ENCODE peak calls at places on chromosome 4, in five cellular contexts. I is mammary epithelial cell; L is tibial nerve; M is CD8-positive, alpha-beta memory T cell; G is stomach. V is an unnamed sample.

GRCh38 chr4:154545689-154546088 is 4.5 kb downstream of the PLRG1 start:
- DNase-seq in G (no peak), L (no peak), I (no peak), M (no peak), V (no peak)

GRCh38 chr4:67575232-67575888 is 16.8 kb downstream of the STAP1 start:
- DNase-seq in G (no peak), L (no peak), I (no peak), M (no peak), V (no peak)

GRCh38 chr4:100430441-100430840 is 87.4 kb downstream of the EMCN start:
- DNase-seq in L (no peak), M (no peak), I (no peak), G (no peak), V (no peak)

GRCh38 chr4:13182136-13182535 is 302.0 kb downstream of the RAB28 start:
- DNase-seq in G (no peak), I (no peak), M (no peak), L (no peak), V (no peak)

GRCh38 chr4:90318208-90318607 is 191.0 kb downstream of the CCSER1 start:
- DNase-seq in I (peak; percentile 70), M (no peak), G (no peak), L (no peak), V (no peak)

GRCh38 chr4:82275431-82276423 is 98.1 kb downstream of the HNRNPD start:
- DNase-seq in M (no peak), G (no peak), L (no peak), I (peak; percentile 63), V (no peak)

GRCh38 chr4:7390906-7391636 is 43.7 kb downstream of the PSAPL1 start:
- DNase-seq in G (peak; percentile 18), L (no peak), I (no peak), M (no peak), V (no peak)

GRCh38 chr4:86594559-86595425 is 677 bp downstream of the PTPN13 start:
- DNase-seq in G (peak; percentile 32), L (peak; percentile 44), I (peak; percentile 66), M (peak; percentile 7), V (peak; percentile 45)

GRCh38 chr4:171985129-171985528 is 171.9 kb downstream of the GALNTL6 start:
- DNase-seq in L (no peak), G (no peak), I (peak; percentile 5), M (no peak), V (no peak)

GRCh38 chr4:70511365-70511764 is 7.0 kb upstream of the AMTN start:
- DNase-seq in M (no peak), L (no peak), G (no peak), I (no peak), V (no peak)

GRCh38 chr4:113969935-113970334 is 9.5 kb downstream of the ARSJ start:
- DNase-seq in I (peak; percentile 27), L (no peak), M (no peak), G (no peak), V (no peak)

GRCh38 chr4:45944000-45944399 is 179.9 kb downstream of the GABRG1 start:
- DNase-seq in I (peak; percentile 5), L (no peak), M (no peak), G (no peak), V (no peak)

GRCh38 chr4:177596035-177596434 is 153.8 kb upstream of the AGA start:
- DNase-seq in M (no peak), L (no peak), G (no peak), I (peak; percentile 83), V (no peak)

GRCh38 chr4:18209448-18209847 is 187.9 kb upstream of the LCORL start:
- DNase-seq in M (no peak), G (no peak), L (no peak), I (no peak), V (no peak)

GRCh38 chr4:7753931-7754465 is 185.7 kb downstream of the AFAP1 start:
- DNase-seq in M (no peak), L (no peak), I (no peak), G (no peak), V (no peak)

GRCh38 chr4:17623451-17624001 is 9.1 kb downstream of the MED28 start:
- DNase-seq in M (no peak), I (no peak), L (no peak), G (no peak), V (no peak)

GRCh38 chr4:73815145-73815544 is 21.3 kb upstream of the CXCL6 start:
- DNase-seq in M (no peak), I (peak; percentile 71), L (no peak), G (no peak), V (no peak)

GRCh38 chr4:80806472-80806871 is 224.0 kb upstream of the BMP3 start:
- DNase-seq in I (no peak), L (no peak), M (no peak), G (no peak), V (no peak)

GRCh38 chr4:62243895-62244294 is 1043.8 kb downstream of the ADGRL3 start:
- DNase-seq in L (no peak), G (no peak), I (no peak), M (no peak), V (no peak)

GRCh38 chr4:123421227-123421941 is 24.8 kb downstream of the SPRY1 start:
- DNase-seq in M (peak; percentile 21), I (no peak), L (no peak), G (no peak), V (no peak)

GRCh38 chr4:87677731-87678130 is 27.7 kb downstream of the DMP1 start:
- DNase-seq in M (no peak), G (no peak), L (peak; percentile 49), I (no peak), V (peak; percentile 37)

GRCh38 chr4:5783486-5783885 is 72.5 kb downstream of the EVC start:
- DNase-seq in L (no peak), M (no peak), G (no peak), I (no peak), V (no peak)

GRCh38 chr4:184473265-184473514 is 1.2 kb downstream of the IRF2 start:
- DNase-seq in I (no peak), G (no peak), L (no peak), M (no peak), V (no peak)

GRCh38 chr4:136241221-136241986 is 1290.9 kb downstream of the PCDH18 start:
- DNase-seq in M (no peak), I (peak; percentile 2), G (no peak), L (no peak), V (no peak)

GRCh38 chr4:78323439-78323838 is 228.1 kb upstream of the ANXA3 start:
- DNase-seq in L (no peak), I (no peak), M (no peak), G (no peak), V (no peak)

GRCh38 chr4:182188622-182189021 is 54.6 kb upstream of the TENM3 start:
- DNase-seq in L (no peak), I (peak; percentile 61), G (no peak), M (no peak), V (no peak)

GRCh38 chr4:140691369-140691768 is 64.8 kb downstream of the TBC1D9 start:
- DNase-seq in G (no peak), I (peak; percentile 14), L (peak; percentile 48), M (no peak), V (no peak)

GRCh38 chr4:14022428-14022827 is 394.9 kb upstream of the BOD1L1 start:
- DNase-seq in I (peak; percentile 13), L (no peak), M (no peak), G (no peak), V (no peak)

GRCh38 chr4:25702848-25703247 is 47.2 kb downstream of the SLC34A2 start:
- DNase-seq in I (peak; percentile 9), G (no peak), L (peak; percentile 23), M (no peak), V (peak; percentile 63)

GRCh38 chr4:96102541-96103018 is 262.7 kb downstream of the PDHA2 start:
- DNase-seq in G (no peak), L (no peak), I (peak; percentile 69), M (no peak), V (no peak)

GRCh38 chr4:130056286-130056685 is 960.3 kb downstream of the C4orf33 start:
- DNase-seq in M (no peak), L (no peak), G (no peak), I (no peak), V (no peak)

GRCh38 chr4:60403986-60404385 is 796.1 kb upstream of the ADGRL3 start:
- DNase-seq in G (no peak), L (no peak), M (no peak), I (no peak), V (no peak)

DNA sequence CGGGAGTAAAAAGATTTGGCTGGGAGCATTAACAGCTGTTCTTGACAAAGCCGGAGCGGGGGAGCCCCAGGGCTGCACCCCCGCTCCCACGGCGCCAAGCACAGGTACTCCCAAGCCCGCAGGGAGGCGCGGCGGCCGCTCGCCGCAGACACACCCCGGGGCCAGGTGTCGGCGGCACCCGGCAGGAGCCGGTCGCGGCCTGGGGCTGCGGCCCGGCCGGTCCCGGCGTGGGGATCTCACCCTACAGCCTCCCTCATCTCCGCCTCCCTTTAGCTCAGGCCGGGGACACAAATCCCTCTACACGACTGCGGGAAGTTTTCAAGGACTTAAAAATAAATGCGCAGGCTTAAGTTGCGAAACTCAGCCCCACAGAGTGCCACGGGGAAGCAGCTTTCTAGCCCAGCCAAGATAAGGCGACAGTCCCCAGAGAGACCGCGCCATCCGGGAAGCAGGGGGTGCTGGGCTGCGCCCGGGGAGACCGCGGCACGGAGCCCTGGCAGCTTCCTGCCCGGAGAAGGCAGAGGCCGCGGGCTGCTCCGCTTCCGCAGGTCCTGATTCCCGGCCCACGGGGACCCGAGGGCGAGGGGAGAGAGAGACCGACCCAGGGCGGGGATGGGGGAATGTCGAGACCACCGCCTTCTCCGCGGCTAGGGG is 473 bp downstream of the SH3RF1 start:
- DNase-seq in I (peak; percentile 71), L (peak; percentile 23), M (no peak), G (peak; percentile 71), V (peak; percentile 78)
- H3K4me1 ChIP-seq in I (peaks cover 26% of the 10 kb centered on the region), L (peaks cover 7% of the 10 kb centered on the region), M (peaks cover 5% of the 10 kb centered on the region), G (peaks cover 39% of the 10 kb centered on the region), V (peaks cover 2% of the 10 kb centered on the region)

GRCh38 chr4:48127882-48128394 is 6.1 kb downstream of the TXK start:
- DNase-seq in L (peak; percentile 43), M (peak; percentile 57), G (peak; percentile 57), I (peak; percentile 93), V (peak; percentile 70)
- H3K4me3 ChIP-seq in L (no peak overlapping the region), M (peak overlapping the region; percentile 37), G (no peak overlapping the region), I (peak overlapping the region; percentile 2), V (no peak overlapping the region)

GRCh38 chr4:16005671-16006070 is 42.7 kb upstream of the FGFBP2 start:
- DNase-seq in I (no peak), M (no peak), G (no peak), L (no peak), V (no peak)
- H3K27ac ChIP-seq in I (no peak overlapping the region), M (no peak overlapping the region), G (no peak overlapping the region), L (no peak overlapping the region), V (no peak overlapping the region)

DNA sequence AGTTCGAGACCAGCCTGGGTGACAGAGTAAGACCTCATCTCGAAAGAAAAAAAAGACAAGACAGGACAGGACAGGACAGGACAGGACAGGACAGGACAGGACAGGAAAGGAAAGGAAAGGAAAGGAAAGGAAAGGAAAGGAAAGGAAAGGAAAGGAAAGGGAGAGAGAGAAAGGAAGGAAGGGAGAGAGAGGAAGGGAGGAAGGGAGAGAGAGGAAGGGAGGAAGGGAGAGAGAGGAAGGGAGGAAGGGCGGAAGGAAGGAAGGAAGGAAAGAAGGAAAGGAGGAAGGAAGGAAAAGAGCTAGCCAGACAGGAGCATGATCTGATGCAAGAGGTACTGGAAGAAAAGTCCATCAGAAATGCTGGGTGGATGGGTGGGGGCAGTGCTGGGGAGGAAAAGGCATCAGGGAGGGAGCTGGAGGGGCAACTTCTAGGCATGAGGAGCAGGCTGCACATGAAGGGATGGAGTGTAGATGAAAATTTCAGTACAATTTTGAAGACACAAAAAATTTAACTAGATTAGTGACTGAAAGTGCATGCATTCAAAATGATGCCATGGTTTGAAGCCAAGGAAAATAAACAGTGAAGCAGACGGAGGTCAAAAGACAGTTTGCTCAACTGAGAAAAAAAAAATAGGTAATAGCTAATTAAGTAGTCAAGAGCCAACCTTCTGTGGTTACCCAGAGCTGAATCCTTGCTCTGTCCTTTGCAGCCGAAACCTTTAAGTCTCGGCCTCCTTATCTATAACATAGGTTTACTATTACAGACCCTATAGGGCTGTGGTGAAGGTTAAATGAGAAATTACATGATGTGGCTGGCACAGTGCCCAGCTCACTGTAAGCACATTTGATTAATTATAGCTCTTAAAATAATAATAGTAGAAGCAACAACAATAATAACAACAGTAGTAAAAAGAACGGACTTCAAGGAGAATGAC is 59.9 kb downstream of the ZNF827 start:
- DNase-seq in G (no peak), I (peak; percentile 19), M (no peak), L (no peak), V (no peak)
- H3K4me1 ChIP-seq in G (peaks cover 4% of the 10 kb centered on the region), I (peaks cover 44% of the 10 kb centered on the region), M (no peaks in the 10 kb centered on the region), L (no peaks in the 10 kb centered on the region), V (peaks cover 18% of the 10 kb centered on the region)

V was measured in heart right ventricle.